ENCODE peak calls at places on chromosomes 6 and 20, in five cellular contexts. One of them, this sample, is unnamed. For H3K4me1, the result is how much of the 10 kb centered on the place peaks cover.

GRCh38 chr20:54044156-54044555 is 26.2 kb downstream of the BCAS1 start:
- DNase-seq in cardiac muscle cell: no peak
- DNase-seq in testis: no peak
- DNase-seq in body of pancreas: peak
- DNase-seq in adrenal gland: no peak
- DNase-seq in this sample: no peak

GRCh38 chr6:133837801-133838349 is 51.0 kb upstream of the TCF21 start:
- DNase-seq in cardiac muscle cell: peak
- DNase-seq in testis: peak
- DNase-seq in body of pancreas: peak
- DNase-seq in adrenal gland: peak
- DNase-seq in this sample: peak

GRCh38 chr6:27096834-27097511 is 150.5 kb upstream of the PRSS16 start:
- DNase-seq in cardiac muscle cell: peak
- DNase-seq in testis: peak
- DNase-seq in body of pancreas: peak
- DNase-seq in adrenal gland: peak
- DNase-seq in this sample: peak

GRCh38 chr20:18263723-18264122 is 24.6 kb upstream of the ZNF133 start:
- DNase-seq in cardiac muscle cell: no peak
- DNase-seq in testis: no peak
- DNase-seq in body of pancreas: no peak
- DNase-seq in adrenal gland: no peak
- DNase-seq in this sample: no peak

GRCh38 chr6:139743629-139744028 is 369.2 kb upstream of the CITED2 start:
- DNase-seq in cardiac muscle cell: no peak
- DNase-seq in testis: no peak
- DNase-seq in body of pancreas: no peak
- DNase-seq in adrenal gland: no peak
- DNase-seq in this sample: no peak

GRCh38 chr6:48560408-48560807 is 449.4 kb upstream of the PTCHD4 start:
- DNase-seq in cardiac muscle cell: no peak
- DNase-seq in testis: no peak
- DNase-seq in body of pancreas: no peak
- DNase-seq in adrenal gland: no peak
- DNase-seq in this sample: no peak

GRCh38 chr20:51639206-51639832 is 96.8 kb upstream of the NFATC2 start:
- DNase-seq in cardiac muscle cell: peak
- DNase-seq in testis: peak
- DNase-seq in body of pancreas: peak
- DNase-seq in adrenal gland: peak
- DNase-seq in this sample: peak

GRCh38 chr6:32952817-32953739 is at the start of gene HLA-DMA:
- DNase-seq in cardiac muscle cell: peak
- DNase-seq in testis: peak
- DNase-seq in body of pancreas: peak
- DNase-seq in adrenal gland: peak
- DNase-seq in this sample: peak

GRCh38 chr6:52389626-52390360 is 27.8 kb downstream of the PAQR8 start:
- DNase-seq in cardiac muscle cell: no peak
- DNase-seq in testis: peak
- DNase-seq in body of pancreas: peak
- DNase-seq in adrenal gland: peak
- DNase-seq in this sample: peak

GRCh38 chr6:32475392-32476206 is 35.9 kb downstream of the HLA-DRA start:
- DNase-seq in cardiac muscle cell: no peak
- DNase-seq in testis: no peak
- DNase-seq in body of pancreas: no peak
- DNase-seq in adrenal gland: no peak
- DNase-seq in this sample: no peak

GRCh38 chr20:45433316-45433715 is 17.4 kb downstream of the PIGT start:
- DNase-seq in cardiac muscle cell: no peak
- DNase-seq in testis: peak
- DNase-seq in body of pancreas: peak
- DNase-seq in adrenal gland: peak
- DNase-seq in this sample: no peak

GRCh38 chr20:47713941-47714450 is 71.3 kb downstream of the SULF2 start:
- DNase-seq in cardiac muscle cell: no peak
- DNase-seq in testis: peak
- DNase-seq in body of pancreas: no peak
- DNase-seq in adrenal gland: no peak
- DNase-seq in this sample: no peak

GRCh38 chr6:54722328-54722727 is 124.2 kb upstream of the FAM83B start:
- DNase-seq in cardiac muscle cell: no peak
- DNase-seq in testis: no peak
- DNase-seq in body of pancreas: no peak
- DNase-seq in adrenal gland: no peak
- DNase-seq in this sample: no peak

GRCh38 chr20:38252292-38253288 is 7.9 kb downstream of the KIAA1755 start:
- DNase-seq in cardiac muscle cell: peak
- DNase-seq in testis: no peak
- DNase-seq in body of pancreas: no peak
- DNase-seq in adrenal gland: no peak
- DNase-seq in this sample: no peak

GRCh38 chr6:90687751-90688380 is 101.0 kb upstream of the MAP3K7 start:
- DNase-seq in cardiac muscle cell: no peak
- DNase-seq in testis: no peak
- DNase-seq in body of pancreas: no peak
- DNase-seq in adrenal gland: no peak
- DNase-seq in this sample: no peak

GRCh38 chr6:159376443-159377182 is 207.4 kb downstream of the FNDC1 start:
- DNase-seq in cardiac muscle cell: no peak
- DNase-seq in testis: no peak
- DNase-seq in body of pancreas: no peak
- DNase-seq in adrenal gland: no peak
- DNase-seq in this sample: no peak

GRCh38 chr6:64217721-64218603 is 582.4 kb downstream of the PHF3 start:
- DNase-seq in cardiac muscle cell: no peak
- DNase-seq in testis: peak
- DNase-seq in body of pancreas: no peak
- DNase-seq in adrenal gland: no peak
- DNase-seq in this sample: no peak

GRCh38 chr6:73309534-73309783 is 44.6 kb downstream of the DPPA5 start:
- DNase-seq in cardiac muscle cell: no peak
- DNase-seq in testis: no peak
- DNase-seq in body of pancreas: no peak
- DNase-seq in adrenal gland: no peak
- DNase-seq in this sample: no peak

GRCh38 chr6:48535569-48535968 is 424.6 kb upstream of the PTCHD4 start:
- DNase-seq in cardiac muscle cell: no peak
- DNase-seq in testis: no peak
- DNase-seq in body of pancreas: no peak
- DNase-seq in adrenal gland: no peak
- DNase-seq in this sample: no peak

GRCh38 chr20:35583636-35584560 is 31.7 kb upstream of the SPAG4 start:
- DNase-seq in cardiac muscle cell: no peak
- DNase-seq in testis: no peak
- DNase-seq in body of pancreas: no peak
- DNase-seq in adrenal gland: no peak
- DNase-seq in this sample: no peak

GRCh38 chr6:141460743-141461484 is 671.8 kb upstream of the GJE1 start:
- DNase-seq in cardiac muscle cell: no peak
- DNase-seq in testis: no peak
- DNase-seq in body of pancreas: no peak
- DNase-seq in adrenal gland: no peak
- DNase-seq in this sample: no peak

GRCh38 chr6:21201673-21202430 is 391.7 kb upstream of the SOX4 start:
- DNase-seq in cardiac muscle cell: no peak
- DNase-seq in testis: no peak
- DNase-seq in body of pancreas: no peak
- DNase-seq in adrenal gland: no peak
- DNase-seq in this sample: no peak

GRCh38 chr6:124200661-124201060 is 397.0 kb downstream of the NKAIN2 start:
- DNase-seq in cardiac muscle cell: no peak
- DNase-seq in testis: no peak
- DNase-seq in body of pancreas: no peak
- DNase-seq in adrenal gland: no peak
- DNase-seq in this sample: no peak

GRCh38 chr6:125918681-125919566 is 37.6 kb upstream of the HINT3 start:
- DNase-seq in cardiac muscle cell: no peak
- DNase-seq in testis: peak
- DNase-seq in body of pancreas: peak
- DNase-seq in adrenal gland: peak
- DNase-seq in this sample: no peak

DNA sequence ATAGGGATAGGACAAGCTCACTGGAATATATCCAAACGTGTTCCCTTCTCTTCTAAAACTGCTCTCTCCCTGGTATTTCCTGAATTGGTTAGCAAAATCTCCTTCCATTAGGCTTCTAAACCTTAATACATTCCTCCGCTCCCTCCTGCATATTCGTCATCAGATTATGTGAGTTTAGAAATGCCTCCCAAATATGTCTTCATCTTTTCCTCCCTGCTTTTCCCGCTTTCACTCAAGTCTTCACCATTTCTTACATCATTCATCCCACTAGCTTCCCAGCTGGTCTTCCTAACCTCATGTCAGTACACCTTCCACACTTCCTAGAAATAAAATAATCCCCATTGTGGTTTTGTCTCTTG is 26.9 kb downstream of the SLC22A16 start:
- DNase-seq in cardiac muscle cell: no peak
- DNase-seq in testis: no peak
- DNase-seq in body of pancreas: no peak
- DNase-seq in adrenal gland: no peak
- DNase-seq in this sample: no peak
- H3K4me3 ChIP-seq in cardiac muscle cell: no peak
- H3K4me3 ChIP-seq in testis: no peak
- H3K4me3 ChIP-seq in body of pancreas: no peak
- H3K4me3 ChIP-seq in adrenal gland: no peak
- H3K4me3 ChIP-seq in this sample: no peak

GRCh38 chr20:9506964-9507369 is 7.4 kb upstream of the LAMP5 start:
- DNase-seq in cardiac muscle cell: no peak
- DNase-seq in testis: no peak
- DNase-seq in body of pancreas: no peak
- DNase-seq in adrenal gland: no peak
- DNase-seq in this sample: no peak

GRCh38 chr20:9501473-9501872 is 12.9 kb upstream of the LAMP5 start:
- DNase-seq in cardiac muscle cell: no peak
- DNase-seq in testis: no peak
- DNase-seq in body of pancreas: no peak
- DNase-seq in adrenal gland: no peak
- DNase-seq in this sample: no peak

GRCh38 chr20:9506337-9506821 is 8.0 kb upstream of the LAMP5 start:
- DNase-seq in cardiac muscle cell: no peak
- DNase-seq in testis: no peak
- DNase-seq in body of pancreas: no peak
- DNase-seq in adrenal gland: no peak
- DNase-seq in this sample: no peak

GRCh38 chr20:9500121-9500911 is 14.1 kb upstream of the LAMP5 start:
- DNase-seq in cardiac muscle cell: no peak
- DNase-seq in testis: no peak
- DNase-seq in body of pancreas: peak
- DNase-seq in adrenal gland: no peak
- DNase-seq in this sample: no peak

DNA sequence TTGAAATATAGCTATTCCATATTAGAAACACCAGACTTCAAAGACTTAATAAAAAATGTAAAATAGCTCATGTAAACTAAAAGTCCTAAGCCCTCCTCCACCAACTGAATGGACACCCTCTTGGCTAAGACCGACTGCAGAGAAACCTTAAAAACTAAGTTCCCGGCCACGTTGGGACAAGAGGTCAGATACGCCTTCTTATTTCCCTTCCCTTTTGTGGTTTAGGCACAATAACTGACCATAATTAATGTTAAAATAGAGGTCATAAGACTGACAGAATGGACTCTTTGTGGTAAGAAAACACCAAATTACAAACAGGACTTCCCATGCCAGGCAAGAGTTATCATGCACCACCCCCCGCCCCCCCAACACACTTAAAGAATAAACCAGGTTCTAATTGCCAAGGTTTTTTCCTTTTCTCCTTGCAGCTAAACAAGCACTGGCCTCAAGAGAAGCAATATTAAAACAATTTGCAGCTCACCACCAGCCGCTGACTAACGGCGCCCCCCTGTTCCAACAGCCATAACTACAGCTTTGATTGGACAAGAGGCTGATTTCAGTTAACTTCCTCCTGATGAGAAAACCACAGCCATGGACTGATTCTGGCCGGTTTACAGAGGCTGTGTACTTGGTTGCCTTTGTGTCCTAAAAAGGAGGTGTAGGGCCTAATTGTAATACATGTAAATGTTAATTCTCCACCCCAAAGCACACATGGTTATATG is 10.7 kb upstream of the LAMP5 start:
- DNase-seq in cardiac muscle cell: peak
- DNase-seq in testis: no peak
- DNase-seq in body of pancreas: peak
- DNase-seq in adrenal gland: no peak
- DNase-seq in this sample: no peak
- TF ChIP-seq CTCF in cardiac muscle cell: no peak
- TF ChIP-seq CTCF in testis: no peak
- TF ChIP-seq CTCF in body of pancreas: no peak
- TF ChIP-seq CTCF in adrenal gland: no peak
- TF ChIP-seq CTCF in this sample: no peak

DNA sequence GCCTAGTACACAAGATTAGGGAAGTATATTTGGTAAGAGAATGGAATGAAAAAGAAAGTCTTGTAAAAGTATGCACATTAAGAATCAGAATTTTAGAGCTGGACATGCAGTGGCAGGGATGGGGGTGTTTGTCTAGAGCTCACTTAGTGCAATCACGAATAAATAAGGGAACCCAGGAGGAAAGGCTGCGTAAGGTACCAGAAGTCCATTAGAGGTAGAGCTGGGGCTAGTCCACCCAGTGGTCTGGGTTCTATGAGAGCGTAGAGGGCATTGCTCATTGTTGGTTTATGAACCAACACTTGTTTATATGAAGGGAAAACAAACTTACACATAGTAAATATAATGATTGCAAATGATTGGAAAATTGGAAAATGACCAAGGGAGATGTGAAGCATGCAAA is 3.1 kb downstream of the CDC40 start:
- DNase-seq in cardiac muscle cell: no peak
- DNase-seq in testis: no peak
- DNase-seq in body of pancreas: no peak
- DNase-seq in adrenal gland: no peak
- DNase-seq in this sample: no peak
- H3K4me1 ChIP-seq in cardiac muscle cell: under half
- H3K4me1 ChIP-seq in testis: under half
- H3K4me1 ChIP-seq in body of pancreas: under half
- H3K4me1 ChIP-seq in adrenal gland: half or more
- H3K4me1 ChIP-seq in this sample: under half

DNA sequence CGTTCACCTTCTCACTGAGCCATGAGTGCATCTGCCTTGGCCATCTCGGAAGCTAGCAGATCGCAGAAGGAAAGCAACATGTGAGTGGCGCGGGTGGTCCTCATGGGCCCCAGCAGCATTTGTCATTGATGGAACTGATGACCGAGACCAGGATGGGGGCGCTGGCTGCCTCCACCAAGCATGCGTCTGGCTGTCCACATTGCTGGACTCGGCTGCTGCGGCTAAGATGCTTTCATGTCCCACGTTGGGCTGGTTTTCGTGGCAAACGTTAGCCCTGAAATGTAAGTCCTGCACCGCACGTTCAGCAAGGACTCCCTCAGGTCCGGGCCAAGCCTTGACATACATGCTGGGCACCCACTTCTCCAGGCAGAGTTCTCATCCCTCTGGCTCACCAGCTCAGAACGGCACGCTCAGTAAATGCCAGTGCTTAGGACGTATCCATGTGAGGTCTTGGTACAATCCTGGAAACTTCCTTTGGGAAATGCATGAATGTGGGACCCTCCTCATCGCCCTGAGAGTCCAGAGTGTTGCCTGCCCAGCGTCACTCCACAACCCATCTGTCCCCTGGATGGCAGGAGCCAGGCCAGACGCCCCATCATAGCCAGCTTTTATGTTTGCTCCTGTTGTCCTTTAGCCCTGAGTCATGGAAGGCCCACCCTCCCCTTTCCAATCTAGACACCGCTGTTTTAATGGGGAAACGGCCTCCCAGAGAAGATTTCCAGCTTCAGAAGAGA is 8.4 kb downstream of the SLCO4A1 start:
- DNase-seq in cardiac muscle cell: no peak
- DNase-seq in testis: no peak
- DNase-seq in body of pancreas: no peak
- DNase-seq in adrenal gland: no peak
- DNase-seq in this sample: no peak
- H3K4me3 ChIP-seq in cardiac muscle cell: no peak
- H3K4me3 ChIP-seq in testis: no peak
- H3K4me3 ChIP-seq in body of pancreas: no peak
- H3K4me3 ChIP-seq in adrenal gland: no peak
- H3K4me3 ChIP-seq in this sample: no peak